ENCODE peak calls at places on chromosomes 6 and 20, in nine cellular contexts. O is mucosa of gallbladder; P is SW 1271; T is central memory CD4-positive, alpha-beta T cell; S is amniotic epithelial cell; M is fibroblast of the aortic adventitia; U is LHCN-M2; E is nephron progenitor cell; Y is colonic mucosa. G is an unnamed sample.

GRCh38 chr20:3744806-3745685 is 12.6 kb downstream of the HSPA12B start:
- DNase-seq in O (peak), P (no peak), T (peak), S (peak), M (no peak), U (peak), E (peak), Y (peak), G (no peak)

GRCh38 chr6:54053893-54054391 is 57.3 kb upstream of the MLIP start:
- DNase-seq in O (peak), P (no peak), T (no peak), S (peak), M (peak), U (peak), E (no peak), Y (peak), G (no peak)

GRCh38 chr6:53795254-53795701 is 473 bp downstream of the LRRC1 start:
- DNase-seq in O (peak), P (no peak), T (no peak), S (peak), M (no peak), U (no peak), E (no peak), Y (peak), G (no peak)

GRCh38 chr6:4637691-4638433 is 138.3 kb upstream of the CDYL start:
- DNase-seq in O (no peak), P (no peak), T (no peak), S (peak), M (peak), U (peak), E (no peak), Y (no peak), G (no peak)

GRCh38 chr20:23596856-23597255 is 8.9 kb downstream of the CST9 start:
- DNase-seq in O (no peak), P (no peak), T (no peak), S (peak), M (peak), U (peak), E (no peak), Y (no peak), G (no peak)

GRCh38 chr6:44064089-44064947 is 62.9 kb downstream of the MRPL14 start:
- DNase-seq in O (peak), P (no peak), T (no peak), S (peak), M (peak), U (peak), E (no peak), Y (no peak), G (no peak)

GRCh38 chr6:140012146-140012545 is 637.7 kb upstream of the CITED2 start:
- DNase-seq in O (no peak), P (no peak), T (no peak), S (no peak), M (no peak), U (no peak), E (no peak), Y (no peak), G (no peak)

GRCh38 chr20:16699287-16699686 is 30.5 kb upstream of the SNRPB2 start:
- DNase-seq in O (no peak), P (no peak), T (no peak), S (no peak), M (no peak), U (no peak), E (no peak), Y (no peak), G (no peak)

GRCh38 chr6:156674197-156674596 is 103.0 kb upstream of the ARID1B start:
- DNase-seq in O (no peak), P (no peak), T (no peak), S (no peak), M (no peak), U (no peak), E (no peak), Y (no peak), G (no peak)